ENCODE peak calls at places on chromosomes 11 and 22, in ten cellular contexts. K is HCT116, B is transverse colon, Q is K562, S is H1, J is upper lobe of left lung, C is GM12891, Y is breast epithelium, M is stomach, X is spleen. P is an unnamed sample.

GRCh38 chr11:47348859-47349258 is 3.6 kb downstream of the MYBPC3 start:
- DNase-seq in K (peak; percentile 32), B (no peak), Q (no peak), S (no peak), J (no peak), C (peak; percentile 53), Y (no peak), M (no peak), X (no peak), P (no peak)

GRCh38 chr22:49039625-49040024 is 788.0 kb downstream of the BRD1 start:
- DNase-seq in K (no peak), B (no peak), Q (no peak), S (no peak), J (no peak), C (no peak), Y (no peak), M (no peak), X (no peak), P (no peak)

GRCh38 chr11:12810497-12810896 is 136.3 kb downstream of the TEAD1 start:
- DNase-seq in K (no peak), B (no peak), Q (peak; percentile 38), S (no peak), J (no peak), C (no peak), Y (no peak), M (no peak), X (no peak), P (no peak)

GRCh38 chr22:42610211-42610610 is 4.5 kb downstream of the POLDIP3 start:
- DNase-seq in K (no peak), B (no peak), Q (no peak), S (no peak), J (no peak), C (no peak), Y (no peak), M (peak; percentile 72), X (no peak), P (no peak)

GRCh38 chr11:2797181-2797711 is 88.3 kb downstream of the CDKN1C start:
- DNase-seq in K (no peak), B (peak; percentile 5), Q (no peak), S (no peak), J (peak; percentile 16), C (no peak), Y (no peak), M (peak; percentile 19), X (peak; percentile 70), P (no peak)

GRCh38 chr11:103877221-103877620 is 159.2 kb upstream of the DDI1 start:
- DNase-seq in K (no peak), B (no peak), Q (no peak), S (no peak), J (no peak), C (no peak), Y (no peak), M (no peak), X (no peak), P (no peak)

GRCh38 chr11:62844154-62844553 is 4.8 kb upstream of the WDR74 start:
- DNase-seq in K (no peak), B (no peak), Q (no peak), S (no peak), J (no peak), C (no peak), Y (no peak), M (no peak), X (no peak), P (no peak)

GRCh38 chr22:26072611-26073010 is 96.7 kb upstream of the SEZ6L start:
- DNase-seq in K (no peak), B (no peak), Q (no peak), S (no peak), J (no peak), C (no peak), Y (no peak), M (no peak), X (no peak), P (no peak)

GRCh38 chr11:66510990-66511339 is 530 bp downstream of the BBS1 start:
- DNase-seq in K (no peak), B (no peak), Q (no peak), S (no peak), J (no peak), C (no peak), Y (no peak), M (no peak), X (no peak), P (no peak)

GRCh38 chr11:66509131-66509561 is 1.3 kb upstream of the BBS1 start:
- DNase-seq in K (no peak), B (no peak), Q (no peak), S (no peak), J (peak; percentile 23), C (no peak), Y (no peak), M (no peak), X (no peak), P (no peak)

GRCh38 chr11:66505276-66505816 is 5.1 kb upstream of the BBS1 start:
- DNase-seq in K (no peak), B (no peak), Q (no peak), S (no peak), J (no peak), C (no peak), Y (no peak), M (no peak), X (no peak), P (no peak)

DNA sequence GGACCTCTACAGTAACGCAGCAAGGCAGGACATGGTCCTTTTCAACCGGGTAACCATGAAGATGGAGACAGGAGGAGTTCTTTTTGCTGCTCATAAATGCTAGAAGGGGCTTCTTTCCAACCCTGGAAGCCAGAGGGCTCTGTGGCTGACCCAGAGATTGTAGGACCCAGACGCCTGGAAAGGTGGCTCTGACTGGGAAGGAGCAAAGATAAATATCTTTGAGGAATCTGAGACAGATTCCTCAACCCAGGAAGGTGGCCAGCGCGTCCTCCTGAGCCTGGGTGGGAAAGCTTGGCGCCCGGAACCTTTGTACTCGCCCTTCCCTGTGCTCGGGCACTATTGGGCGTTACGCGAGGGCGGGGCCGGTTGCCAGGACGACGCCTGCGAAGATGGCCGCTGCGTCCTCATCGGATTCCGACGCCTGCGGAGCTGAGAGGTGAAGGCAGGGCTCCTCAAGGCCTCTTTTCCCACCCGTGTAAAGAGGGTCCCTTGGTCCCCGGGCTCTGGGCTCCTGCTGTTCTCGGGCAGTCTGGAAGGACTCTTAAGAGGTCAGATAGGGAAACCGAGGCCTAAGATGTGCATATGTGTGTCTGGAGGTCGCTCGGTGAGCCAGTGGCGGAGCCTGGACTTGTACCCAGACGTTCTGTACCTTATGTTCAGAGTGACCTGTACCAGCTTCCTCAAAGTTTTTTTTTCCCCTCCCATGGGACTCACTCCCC is at the start of gene BBS1:
- DNase-seq in K (peak; percentile 52), B (peak; percentile 89), Q (peak; percentile 91), S (peak; percentile 44), J (peak; percentile 87), C (peak; percentile 90), Y (peak; percentile 76), M (peak; percentile 90), X (peak; percentile 97), P (peak; percentile 91)
- TF ChIP-seq POLR2A in K (peak; percentile 65), B (peak; percentile 55), Q (peak; percentile 78), S (peak; percentile 81), J (peak; percentile 50), C (peak; percentile 82), Y (no peak), M (no peak), X (no peak), P (peak; percentile 80)

GRCh38 chr11:109017489-109017888 is 352.6 kb downstream of the DDX10 start:
- DNase-seq in K (no peak), B (no peak), Q (no peak), S (no peak), J (no peak), C (no peak), Y (no peak), M (no peak), X (no peak), P (no peak)

GRCh38 chr11:109012996-109013395 is 348.1 kb downstream of the DDX10 start:
- DNase-seq in K (no peak), B (no peak), Q (no peak), S (no peak), J (no peak), C (no peak), Y (no peak), M (no peak), X (no peak), P (no peak)

GRCh38 chr11:109016724-109017123 is 351.9 kb downstream of the DDX10 start:
- DNase-seq in K (no peak), B (no peak), Q (no peak), S (no peak), J (no peak), C (no peak), Y (no peak), M (no peak), X (no peak), P (no peak)

GRCh38 chr11:109018639-109019038 is 353.8 kb downstream of the DDX10 start:
- DNase-seq in K (no peak), B (no peak), Q (no peak), S (no peak), J (no peak), C (no peak), Y (no peak), M (no peak), X (no peak), P (no peak)

DNA sequence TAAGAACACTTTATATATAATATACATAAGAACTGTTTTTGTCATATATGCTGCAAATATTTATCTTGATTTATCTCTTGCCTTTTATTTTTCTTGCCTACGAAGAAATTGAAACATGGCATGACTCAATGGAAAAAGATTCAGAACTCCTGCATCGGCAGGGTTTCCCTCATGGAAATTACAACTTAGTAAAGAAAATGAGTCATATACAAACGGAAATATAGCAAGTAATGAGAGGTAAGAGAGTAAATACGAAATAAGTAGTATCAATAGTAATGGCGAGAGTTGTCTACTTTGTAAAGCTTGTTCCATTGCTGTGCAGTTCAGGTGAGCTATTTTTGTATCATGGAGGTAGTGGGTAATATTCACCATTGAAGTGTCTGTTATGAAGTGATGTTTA is 350.4 kb downstream of the DDX10 start:
- DNase-seq in K (no peak), B (no peak), Q (no peak), S (no peak), J (no peak), C (no peak), Y (no peak), M (no peak), X (no peak), P (no peak)
- TF ChIP-seq POLR2AphosphoS5 in K (no peak), B (no peak), Q (no peak), S (no peak), J (no peak), C (no peak), Y (no peak), M (no peak), X (no peak), P (no peak)

DNA sequence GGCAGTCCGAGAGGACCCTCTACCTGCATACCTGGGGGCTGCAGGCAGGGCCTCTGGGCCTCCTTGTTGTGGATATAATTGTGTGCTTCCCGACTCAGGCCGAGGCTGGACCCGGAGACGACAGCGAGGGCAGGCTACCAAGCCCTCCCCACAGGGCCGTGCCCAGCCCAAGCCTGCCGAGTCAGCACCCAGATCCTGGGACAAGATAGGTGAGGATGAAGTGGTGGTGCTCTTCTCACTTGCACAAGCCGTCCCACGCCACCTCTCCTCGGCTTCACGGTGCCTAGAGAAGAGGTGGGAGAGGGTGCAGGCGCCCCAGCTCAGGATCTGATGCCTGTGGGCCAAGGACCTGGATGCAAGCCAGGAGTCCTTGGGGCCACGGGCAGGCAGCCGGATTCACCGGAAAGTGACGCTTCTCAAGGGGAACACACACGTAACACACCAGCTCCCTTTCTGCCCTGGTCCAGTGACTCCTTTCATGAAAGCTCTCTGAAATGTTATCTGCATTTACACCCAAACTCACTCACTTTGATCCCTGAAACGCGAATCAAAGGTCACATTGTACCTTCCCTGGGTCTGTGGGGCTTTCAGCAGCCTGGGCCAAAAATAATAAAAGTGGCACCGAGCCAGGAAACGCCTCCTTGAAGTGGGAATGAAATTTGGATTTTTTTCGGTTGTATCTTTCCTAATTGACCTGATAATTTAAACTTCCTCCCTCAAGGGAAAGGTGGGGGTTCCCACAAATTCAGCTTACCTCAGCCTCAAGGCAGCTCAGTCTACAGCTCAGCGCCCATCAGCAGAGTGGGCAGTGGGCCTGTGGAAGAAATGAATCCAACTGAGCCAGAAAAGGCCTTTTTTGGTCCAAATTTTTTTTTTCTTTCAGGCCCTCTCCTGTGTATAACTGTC is 1.1 kb upstream of the GNB1L start:
- DNase-seq in K (peak; percentile 31), B (peak; percentile 59), Q (peak; percentile 94), S (no peak), J (peak; percentile 82), C (no peak), Y (peak; percentile 54), M (peak; percentile 56), X (peak; percentile 85), P (no peak)
- TF ChIP-seq POLR2A in K (no peak), B (no peak), Q (no peak), S (peak; percentile 15), J (no peak), C (no peak), Y (no peak), M (no peak), X (peak; percentile 12), P (no peak)

DNA sequence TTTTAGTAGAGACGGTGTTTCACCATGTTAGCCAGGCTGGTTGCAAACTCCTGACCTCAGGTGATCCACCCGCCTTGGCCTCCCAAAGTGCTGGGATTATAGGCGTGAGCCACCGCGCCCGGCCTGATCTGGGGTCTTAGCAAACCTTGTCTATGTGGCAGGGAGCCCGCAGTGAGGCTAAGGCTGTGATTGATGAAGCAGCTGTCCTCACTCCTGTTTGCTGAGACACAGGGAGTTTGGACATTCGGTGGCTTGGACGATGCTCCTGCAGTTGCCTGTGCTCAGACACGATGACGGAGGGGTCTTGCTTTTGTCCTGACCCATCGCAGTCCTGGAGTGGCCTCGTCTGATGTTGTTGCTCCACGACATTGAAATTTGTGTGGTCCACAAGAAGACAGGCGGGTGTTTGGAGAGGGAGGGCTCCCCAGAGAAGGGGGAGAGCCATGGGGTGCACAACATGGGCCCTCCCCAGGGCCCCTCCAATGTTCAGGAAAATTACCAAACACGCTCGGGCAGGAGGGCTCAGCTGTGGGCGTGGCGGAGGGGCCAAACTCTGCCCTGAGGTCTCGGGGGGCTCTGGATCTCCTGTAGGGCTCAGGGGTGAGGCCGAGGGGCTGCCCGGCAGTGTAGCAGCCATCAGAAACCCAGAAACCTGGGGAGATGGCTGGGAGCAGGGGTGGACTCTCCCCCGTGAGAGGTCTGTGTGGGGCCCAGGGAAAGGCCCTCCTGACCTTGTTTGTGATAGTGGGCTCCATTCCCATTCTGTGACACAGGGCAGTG is 41.8 kb upstream of the PRR5 start:
- DNase-seq in K (no peak), B (no peak), Q (no peak), S (no peak), J (no peak), C (no peak), Y (no peak), M (no peak), X (no peak), P (no peak)
- TF ChIP-seq POLR2AphosphoS5 in K (no peak), B (no peak), Q (no peak), S (no peak), J (no peak), C (no peak), Y (no peak), M (no peak), X (no peak), P (no peak)

P was measured in GM12892.